ENCODE peak calls at places on chromosomes 5 and 9, in nine cellular contexts. One of them, this sample, is unnamed. For H3K4me1 and H3K9me3, the result is how much of the 10 kb centered on the place peaks cover.

GRCh38 chr9:98597372-98597771 is 111.4 kb downstream of the GABBR2 start:
- DNase-seq in A673: no peak
- DNase-seq in PC-9: no peak
- DNase-seq in left lung: no peak
- DNase-seq in SJSA1: no peak
- DNase-seq in tibial nerve: no peak
- DNase-seq in A549: no peak
- DNase-seq in psoas muscle: no peak
- DNase-seq in cardiac muscle cell: no peak
- DNase-seq in this sample: no peak

GRCh38 chr9:121619566-121619965 is 31.9 kb upstream of the DAB2IP start:
- DNase-seq in A673: no peak
- DNase-seq in PC-9: no peak
- DNase-seq in left lung: no peak
- DNase-seq in SJSA1: no peak
- DNase-seq in tibial nerve: no peak
- DNase-seq in A549: no peak
- DNase-seq in psoas muscle: no peak
- DNase-seq in cardiac muscle cell: no peak
- DNase-seq in this sample: no peak

GRCh38 chr5:175689147-175689991 is 31.5 kb downstream of the HRH2 start:
- DNase-seq in A673: no peak
- DNase-seq in PC-9: no peak
- DNase-seq in left lung: peak
- DNase-seq in SJSA1: no peak
- DNase-seq in tibial nerve: no peak
- DNase-seq in A549: no peak
- DNase-seq in psoas muscle: peak
- DNase-seq in cardiac muscle cell: no peak
- DNase-seq in this sample: no peak

GRCh38 chr5:33073856-33074255 is 362.7 kb downstream of the NPR3 start:
- DNase-seq in A673: no peak
- DNase-seq in PC-9: no peak
- DNase-seq in left lung: no peak
- DNase-seq in SJSA1: no peak
- DNase-seq in tibial nerve: no peak
- DNase-seq in A549: no peak
- DNase-seq in psoas muscle: no peak
- DNase-seq in cardiac muscle cell: no peak
- DNase-seq in this sample: no peak

GRCh38 chr5:169299651-169300467 is 1.1 kb downstream of the SLIT3 start:
- DNase-seq in A673: no peak
- DNase-seq in PC-9: no peak
- DNase-seq in left lung: no peak
- DNase-seq in SJSA1: no peak
- DNase-seq in tibial nerve: no peak
- DNase-seq in A549: peak
- DNase-seq in psoas muscle: no peak
- DNase-seq in cardiac muscle cell: peak
- DNase-seq in this sample: no peak

GRCh38 chr9:137482094-137482781 is 23.1 kb upstream of the NSMF start:
- DNase-seq in A673: no peak
- DNase-seq in PC-9: peak
- DNase-seq in left lung: peak
- DNase-seq in SJSA1: peak
- DNase-seq in tibial nerve: no peak
- DNase-seq in A549: no peak
- DNase-seq in psoas muscle: no peak
- DNase-seq in cardiac muscle cell: no peak
- DNase-seq in this sample: no peak

GRCh38 chr9:93264338-93265125 is 80.6 kb downstream of the WNK2 start:
- DNase-seq in A673: no peak
- DNase-seq in PC-9: no peak
- DNase-seq in left lung: peak
- DNase-seq in SJSA1: no peak
- DNase-seq in tibial nerve: no peak
- DNase-seq in A549: no peak
- DNase-seq in psoas muscle: no peak
- DNase-seq in cardiac muscle cell: no peak
- DNase-seq in this sample: no peak

GRCh38 chr5:74314906-74315305 is 325.6 kb downstream of the ENC1 start:
- DNase-seq in A673: no peak
- DNase-seq in PC-9: peak
- DNase-seq in left lung: no peak
- DNase-seq in SJSA1: no peak
- DNase-seq in tibial nerve: no peak
- DNase-seq in A549: no peak
- DNase-seq in psoas muscle: no peak
- DNase-seq in cardiac muscle cell: no peak
- DNase-seq in this sample: no peak

GRCh38 chr5:168047043-168047668 is 244.3 kb upstream of the WWC1 start:
- DNase-seq in A673: peak
- DNase-seq in PC-9: peak
- DNase-seq in left lung: no peak
- DNase-seq in SJSA1: peak
- DNase-seq in tibial nerve: no peak
- DNase-seq in A549: peak
- DNase-seq in psoas muscle: no peak
- DNase-seq in cardiac muscle cell: peak
- DNase-seq in this sample: peak

GRCh38 chr5:131536211-131536826 is 98.7 kb downstream of the RAPGEF6 start:
- DNase-seq in A673: peak
- DNase-seq in PC-9: no peak
- DNase-seq in left lung: no peak
- DNase-seq in SJSA1: no peak
- DNase-seq in tibial nerve: no peak
- DNase-seq in A549: no peak
- DNase-seq in psoas muscle: no peak
- DNase-seq in cardiac muscle cell: no peak
- DNase-seq in this sample: no peak

GRCh38 chr5:168747987-168748777 is 169.0 kb upstream of the PANK3 start:
- DNase-seq in A673: peak
- DNase-seq in PC-9: peak
- DNase-seq in left lung: no peak
- DNase-seq in SJSA1: peak
- DNase-seq in tibial nerve: no peak
- DNase-seq in A549: peak
- DNase-seq in psoas muscle: no peak
- DNase-seq in cardiac muscle cell: peak
- DNase-seq in this sample: peak

GRCh38 chr9:6567140-6567591 is 78.4 kb downstream of the GLDC start:
- DNase-seq in A673: no peak
- DNase-seq in PC-9: peak
- DNase-seq in left lung: no peak
- DNase-seq in SJSA1: no peak
- DNase-seq in tibial nerve: no peak
- DNase-seq in A549: peak
- DNase-seq in psoas muscle: no peak
- DNase-seq in cardiac muscle cell: no peak
- DNase-seq in this sample: no peak

GRCh38 chr9:77926314-77926959 is 105.2 kb downstream of the GNAQ start:
- DNase-seq in A673: peak
- DNase-seq in PC-9: no peak
- DNase-seq in left lung: no peak
- DNase-seq in SJSA1: peak
- DNase-seq in tibial nerve: no peak
- DNase-seq in A549: no peak
- DNase-seq in psoas muscle: no peak
- DNase-seq in cardiac muscle cell: no peak
- DNase-seq in this sample: no peak

GRCh38 chr5:40841068-40841805 is at the start of gene CARD6:
- DNase-seq in A673: peak
- DNase-seq in PC-9: peak
- DNase-seq in left lung: no peak
- DNase-seq in SJSA1: peak
- DNase-seq in tibial nerve: no peak
- DNase-seq in A549: peak
- DNase-seq in psoas muscle: no peak
- DNase-seq in cardiac muscle cell: no peak
- DNase-seq in this sample: no peak

GRCh38 chr9:105639936-105640335 is 22.3 kb upstream of the TAL2 start:
- DNase-seq in A673: no peak
- DNase-seq in PC-9: no peak
- DNase-seq in left lung: no peak
- DNase-seq in SJSA1: no peak
- DNase-seq in tibial nerve: no peak
- DNase-seq in A549: no peak
- DNase-seq in psoas muscle: no peak
- DNase-seq in cardiac muscle cell: no peak
- DNase-seq in this sample: no peak

GRCh38 chr5:147403659-147404640 is 105.9 kb downstream of the DPYSL3 start:
- DNase-seq in A673: no peak
- DNase-seq in PC-9: peak
- DNase-seq in left lung: peak
- DNase-seq in SJSA1: peak
- DNase-seq in tibial nerve: no peak
- DNase-seq in A549: peak
- DNase-seq in psoas muscle: peak
- DNase-seq in cardiac muscle cell: peak
- DNase-seq in this sample: no peak

GRCh38 chr9:114282507-114282906 is 40.4 kb upstream of the ORM1 start:
- DNase-seq in A673: no peak
- DNase-seq in PC-9: no peak
- DNase-seq in left lung: no peak
- DNase-seq in SJSA1: no peak
- DNase-seq in tibial nerve: no peak
- DNase-seq in A549: no peak
- DNase-seq in psoas muscle: no peak
- DNase-seq in cardiac muscle cell: no peak
- DNase-seq in this sample: no peak

GRCh38 chr5:9361835-9362234 is 184.0 kb downstream of the SEMA5A start:
- DNase-seq in A673: peak
- DNase-seq in PC-9: peak
- DNase-seq in left lung: no peak
- DNase-seq in SJSA1: peak
- DNase-seq in tibial nerve: no peak
- DNase-seq in A549: peak
- DNase-seq in psoas muscle: peak
- DNase-seq in cardiac muscle cell: peak
- DNase-seq in this sample: peak

GRCh38 chr9:132293145-132293721 is 61.6 kb downstream of the SETX start:
- DNase-seq in A673: no peak
- DNase-seq in PC-9: no peak
- DNase-seq in left lung: no peak
- DNase-seq in SJSA1: no peak
- DNase-seq in tibial nerve: no peak
- DNase-seq in A549: no peak
- DNase-seq in psoas muscle: no peak
- DNase-seq in cardiac muscle cell: no peak
- DNase-seq in this sample: no peak

GRCh38 chr5:175201393-175201792 is 242.6 kb downstream of the DRD1 start:
- DNase-seq in A673: no peak
- DNase-seq in PC-9: no peak
- DNase-seq in left lung: no peak
- DNase-seq in SJSA1: peak
- DNase-seq in tibial nerve: no peak
- DNase-seq in A549: no peak
- DNase-seq in psoas muscle: no peak
- DNase-seq in cardiac muscle cell: no peak
- DNase-seq in this sample: no peak

GRCh38 chr5:173831196-173831914 is 56.8 kb upstream of the CPEB4 start:
- DNase-seq in A673: no peak
- DNase-seq in PC-9: no peak
- DNase-seq in left lung: no peak
- DNase-seq in SJSA1: no peak
- DNase-seq in tibial nerve: no peak
- DNase-seq in A549: no peak
- DNase-seq in psoas muscle: no peak
- DNase-seq in cardiac muscle cell: no peak
- DNase-seq in this sample: no peak
- H3K4me1 ChIP-seq in A673: under half
- H3K4me1 ChIP-seq in PC-9: under half
- H3K4me1 ChIP-seq in left lung: under half
- H3K4me1 ChIP-seq in SJSA1: under half
- H3K4me1 ChIP-seq in tibial nerve: under half
- H3K4me1 ChIP-seq in A549: under half
- H3K4me1 ChIP-seq in psoas muscle: under half
- H3K4me1 ChIP-seq in cardiac muscle cell: under half
- H3K4me1 ChIP-seq in this sample: under half

DNA sequence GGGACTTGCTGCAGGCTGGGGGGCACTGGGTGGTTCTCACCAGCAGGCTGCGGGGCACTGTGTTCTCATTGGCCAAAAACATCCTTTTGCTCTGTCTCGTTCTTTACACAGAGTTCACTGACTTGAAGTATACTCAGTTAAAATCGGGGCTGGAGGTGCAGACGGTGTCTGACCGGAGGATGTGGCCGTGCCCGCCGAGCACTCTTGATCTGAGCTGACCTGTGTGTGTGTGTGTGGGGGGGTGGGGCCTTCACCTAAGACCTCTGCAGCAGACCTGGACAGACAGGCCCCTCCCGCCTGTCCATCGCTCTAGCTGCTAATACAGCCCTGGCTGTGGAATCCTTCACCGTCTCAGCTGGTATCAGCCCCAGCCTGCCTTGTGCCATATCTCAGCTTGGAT is 7.1 kb downstream of the TOR1B start:
- DNase-seq in A673: no peak
- DNase-seq in PC-9: no peak
- DNase-seq in left lung: no peak
- DNase-seq in SJSA1: no peak
- DNase-seq in tibial nerve: no peak
- DNase-seq in A549: no peak
- DNase-seq in psoas muscle: no peak
- DNase-seq in cardiac muscle cell: no peak
- DNase-seq in this sample: no peak
- H3K27ac ChIP-seq in A673: peak
- H3K27ac ChIP-seq in PC-9: no peak
- H3K27ac ChIP-seq in left lung: no peak
- H3K27ac ChIP-seq in SJSA1: no peak
- H3K27ac ChIP-seq in tibial nerve: no peak
- H3K27ac ChIP-seq in A549: no peak
- H3K27ac ChIP-seq in psoas muscle: no peak
- H3K27ac ChIP-seq in cardiac muscle cell: no peak
- H3K27ac ChIP-seq in this sample: no peak

GRCh38 chr5:165956854-165957253 is 2334.6 kb upstream of the WWC1 start:
- DNase-seq in A673: no peak
- DNase-seq in PC-9: no peak
- DNase-seq in left lung: no peak
- DNase-seq in SJSA1: no peak
- DNase-seq in tibial nerve: no peak
- DNase-seq in A549: no peak
- DNase-seq in psoas muscle: no peak
- DNase-seq in cardiac muscle cell: no peak
- DNase-seq in this sample: no peak
- H3K9me3 ChIP-seq in A673: under half
- H3K9me3 ChIP-seq in PC-9: under half
- H3K9me3 ChIP-seq in left lung: under half
- H3K9me3 ChIP-seq in SJSA1: under half
- H3K9me3 ChIP-seq in tibial nerve: under half
- H3K9me3 ChIP-seq in A549: under half
- H3K9me3 ChIP-seq in psoas muscle: under half
- H3K9me3 ChIP-seq in cardiac muscle cell: under half
- H3K9me3 ChIP-seq in this sample: under half

DNA sequence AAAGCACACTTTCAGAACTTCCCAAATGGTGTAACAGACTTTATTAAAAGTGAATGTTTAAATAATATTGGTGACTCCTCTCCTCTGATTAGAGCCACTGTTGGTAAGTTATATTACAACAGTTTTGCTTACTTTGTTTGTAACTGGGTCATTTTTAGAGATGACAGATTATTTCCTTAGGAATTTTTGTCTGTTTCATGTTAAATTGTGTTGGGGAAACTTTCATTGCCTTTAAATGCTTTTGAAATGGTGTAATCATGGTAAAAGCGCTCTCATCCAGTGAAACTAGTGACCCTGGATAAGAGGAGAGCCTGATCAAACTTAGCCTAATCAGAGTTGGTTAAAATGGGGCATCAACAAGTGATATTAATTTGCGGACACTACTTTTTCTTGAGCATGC is 39.4 kb downstream of the TNPO1 start:
- DNase-seq in A673: no peak
- DNase-seq in PC-9: no peak
- DNase-seq in left lung: no peak
- DNase-seq in SJSA1: no peak
- DNase-seq in tibial nerve: no peak
- DNase-seq in A549: no peak
- DNase-seq in psoas muscle: no peak
- DNase-seq in cardiac muscle cell: no peak
- DNase-seq in this sample: no peak
- H3K4me1 ChIP-seq in A673: under half
- H3K4me1 ChIP-seq in PC-9: under half
- H3K4me1 ChIP-seq in left lung: under half
- H3K4me1 ChIP-seq in SJSA1: under half
- H3K4me1 ChIP-seq in tibial nerve: under half
- H3K4me1 ChIP-seq in A549: half or more
- H3K4me1 ChIP-seq in psoas muscle: half or more
- H3K4me1 ChIP-seq in cardiac muscle cell: under half
- H3K4me1 ChIP-seq in this sample: under half

This sample was measured in iPS DF 6.9.